ENCODE peak calls at places on chromosomes 1 and 21, in seven cellular contexts. One of them, this sample, is unnamed.

GRCh38 chr21:28298251-28298672 is 694.4 kb downstream of the LTN1 start:
- DNase-seq in effector memory CD4-positive, alpha-beta T cell: no peak
- DNase-seq in SK-N-SH: no peak
- DNase-seq in NT2/D1: no peak
- DNase-seq in suprapubic skin: no peak
- DNase-seq in right cardiac atrium: no peak
- DNase-seq in GM23248: peak; percentile 77
- DNase-seq in this sample: no peak

GRCh38 chr1:108200627-108201106 is 524 bp upstream of the SLC25A24 start:
- DNase-seq in effector memory CD4-positive, alpha-beta T cell: peak; percentile 2
- DNase-seq in SK-N-SH: peak; percentile 67
- DNase-seq in NT2/D1: no peak
- DNase-seq in suprapubic skin: peak; percentile 65
- DNase-seq in right cardiac atrium: no peak
- DNase-seq in GM23248: peak; percentile 93
- DNase-seq in this sample: no peak

GRCh38 chr1:29851666-29852065 is 615.3 kb downstream of the PTPRU start:
- DNase-seq in effector memory CD4-positive, alpha-beta T cell: no peak
- DNase-seq in SK-N-SH: no peak
- DNase-seq in NT2/D1: no peak
- DNase-seq in suprapubic skin: no peak
- DNase-seq in right cardiac atrium: no peak
- DNase-seq in GM23248: no peak
- DNase-seq in this sample: peak; percentile 37

GRCh38 chr1:168291222-168291824 is 10.6 kb downstream of the TBX19 start:
- DNase-seq in effector memory CD4-positive, alpha-beta T cell: no peak
- DNase-seq in SK-N-SH: no peak
- DNase-seq in NT2/D1: no peak
- DNase-seq in suprapubic skin: no peak
- DNase-seq in right cardiac atrium: no peak
- DNase-seq in GM23248: no peak
- DNase-seq in this sample: no peak

GRCh38 chr1:204463125-204464060 is 31.2 kb downstream of the PIK3C2B start:
- DNase-seq in effector memory CD4-positive, alpha-beta T cell: no peak
- DNase-seq in SK-N-SH: peak; percentile 49
- DNase-seq in NT2/D1: no peak
- DNase-seq in suprapubic skin: no peak
- DNase-seq in right cardiac atrium: peak; percentile 85
- DNase-seq in GM23248: peak; percentile 52
- DNase-seq in this sample: no peak

GRCh38 chr1:225817611-225818061 is 7.7 kb downstream of the EPHX1 start:
- DNase-seq in effector memory CD4-positive, alpha-beta T cell: no peak
- DNase-seq in SK-N-SH: no peak
- DNase-seq in NT2/D1: no peak
- DNase-seq in suprapubic skin: peak; percentile 88
- DNase-seq in right cardiac atrium: peak; percentile 85
- DNase-seq in GM23248: peak; percentile 96
- DNase-seq in this sample: peak; percentile 91

GRCh38 chr1:212238552-212238951 is 46.7 kb upstream of the PPP2R5A start:
- DNase-seq in effector memory CD4-positive, alpha-beta T cell: no peak
- DNase-seq in SK-N-SH: no peak
- DNase-seq in NT2/D1: no peak
- DNase-seq in suprapubic skin: no peak
- DNase-seq in right cardiac atrium: no peak
- DNase-seq in GM23248: peak; percentile 50
- DNase-seq in this sample: no peak

GRCh38 chr1:28417441-28418277 is 48.1 kb downstream of the PHACTR4 start:
- DNase-seq in effector memory CD4-positive, alpha-beta T cell: no peak
- DNase-seq in SK-N-SH: peak; percentile 40
- DNase-seq in NT2/D1: no peak
- DNase-seq in suprapubic skin: no peak
- DNase-seq in right cardiac atrium: no peak
- DNase-seq in GM23248: peak; percentile 92
- DNase-seq in this sample: no peak

GRCh38 chr1:201429771-201430501 is 8.4 kb upstream of the TNNI1 start:
- DNase-seq in effector memory CD4-positive, alpha-beta T cell: no peak
- DNase-seq in SK-N-SH: no peak
- DNase-seq in NT2/D1: no peak
- DNase-seq in suprapubic skin: no peak
- DNase-seq in right cardiac atrium: no peak
- DNase-seq in GM23248: no peak
- DNase-seq in this sample: no peak

GRCh38 chr1:220363196-220363831 is 91.1 kb upstream of the RAB3GAP2 start:
- DNase-seq in effector memory CD4-positive, alpha-beta T cell: no peak
- DNase-seq in SK-N-SH: peak; percentile 59
- DNase-seq in NT2/D1: no peak
- DNase-seq in suprapubic skin: no peak
- DNase-seq in right cardiac atrium: no peak
- DNase-seq in GM23248: peak; percentile 11
- DNase-seq in this sample: no peak

GRCh38 chr1:154987326-154987725 is 4.2 kb downstream of the FLAD1 start:
- DNase-seq in effector memory CD4-positive, alpha-beta T cell: no peak
- DNase-seq in SK-N-SH: no peak
- DNase-seq in NT2/D1: no peak
- DNase-seq in suprapubic skin: no peak
- DNase-seq in right cardiac atrium: peak; percentile 21
- DNase-seq in GM23248: peak; percentile 33
- DNase-seq in this sample: no peak

DNA sequence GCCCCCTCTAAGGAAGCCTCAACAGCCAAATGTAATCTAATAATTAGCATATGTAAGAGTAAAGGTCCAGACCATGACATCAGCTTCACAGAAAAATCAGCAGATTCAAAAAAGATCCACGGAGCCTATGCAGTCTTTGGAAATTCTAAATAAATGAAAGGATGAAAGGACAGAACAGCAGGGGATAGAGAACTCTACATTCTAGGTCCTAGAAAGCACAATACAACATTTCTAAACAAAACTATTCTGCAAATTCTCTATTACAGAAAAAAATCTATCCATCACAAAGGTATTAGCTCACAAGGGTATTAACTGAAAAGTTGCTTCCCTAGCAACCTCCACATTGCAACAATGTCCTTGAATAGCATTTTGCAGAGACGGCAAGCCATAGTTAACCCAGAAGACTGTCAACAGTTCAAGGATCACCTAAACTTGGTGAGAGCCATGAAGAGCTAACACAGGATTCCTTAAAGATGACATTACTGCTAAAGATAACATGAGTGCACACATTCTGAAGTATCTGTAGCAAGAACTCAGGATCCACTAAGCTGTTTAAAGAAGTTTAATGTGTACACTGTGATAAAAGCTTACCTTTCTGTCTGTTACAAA is 74.2 kb downstream of the SIPA1L2 start:
- DNase-seq in effector memory CD4-positive, alpha-beta T cell: no peak
- DNase-seq in SK-N-SH: no peak
- DNase-seq in NT2/D1: peak; percentile 69
- DNase-seq in suprapubic skin: no peak
- DNase-seq in right cardiac atrium: no peak
- DNase-seq in GM23248: peak; percentile 9
- DNase-seq in this sample: no peak
- H3K4me1 ChIP-seq in effector memory CD4-positive, alpha-beta T cell: no peaks in the 10 kb centered on the region
- H3K4me1 ChIP-seq in SK-N-SH: no peaks in the 10 kb centered on the region
- H3K4me1 ChIP-seq in NT2/D1: no peaks in the 10 kb centered on the region
- H3K4me1 ChIP-seq in suprapubic skin: peaks cover 26% of the 10 kb centered on the region
- H3K4me1 ChIP-seq in right cardiac atrium: peaks cover 10% of the 10 kb centered on the region
- H3K4me1 ChIP-seq in GM23248: peaks cover 15% of the 10 kb centered on the region
- H3K4me1 ChIP-seq in this sample: peaks cover 24% of the 10 kb centered on the region

DNA sequence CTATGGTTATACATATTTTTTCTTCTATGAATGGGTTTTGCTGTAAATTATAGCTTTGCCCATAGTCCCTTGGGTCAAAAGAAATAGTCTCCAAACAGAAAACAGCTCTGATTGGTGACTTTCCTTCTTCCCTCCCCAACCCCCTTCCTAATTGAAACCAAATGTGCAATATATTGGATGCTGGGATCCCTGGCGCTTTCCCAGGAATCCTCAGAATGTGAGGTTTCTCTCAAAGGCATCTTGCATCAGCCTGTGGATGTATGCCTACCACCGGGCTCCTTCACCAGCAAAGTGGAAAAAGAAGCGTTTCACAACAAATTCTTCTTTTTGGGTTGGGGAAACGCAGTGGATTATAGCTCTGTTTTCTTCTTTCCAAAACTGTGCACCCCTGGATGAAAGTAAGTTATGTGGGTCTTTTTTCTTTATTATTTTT is at the start of gene DDR2:
- DNase-seq in effector memory CD4-positive, alpha-beta T cell: no peak
- DNase-seq in SK-N-SH: peak; percentile 51
- DNase-seq in NT2/D1: no peak
- DNase-seq in suprapubic skin: peak; percentile 89
- DNase-seq in right cardiac atrium: peak; percentile 77
- DNase-seq in GM23248: peak; percentile 96
- DNase-seq in this sample: no peak
- H3K4me1 ChIP-seq in effector memory CD4-positive, alpha-beta T cell: no peaks in the 10 kb centered on the region
- H3K4me1 ChIP-seq in SK-N-SH: peaks cover 45% of the 10 kb centered on the region
- H3K4me1 ChIP-seq in NT2/D1: no peaks in the 10 kb centered on the region
- H3K4me1 ChIP-seq in suprapubic skin: peaks cover 8% of the 10 kb centered on the region
- H3K4me1 ChIP-seq in right cardiac atrium: peaks cover 3% of the 10 kb centered on the region
- H3K4me1 ChIP-seq in GM23248: peaks cover 60% of the 10 kb centered on the region
- H3K4me1 ChIP-seq in this sample: peaks cover 18% of the 10 kb centered on the region

DNA sequence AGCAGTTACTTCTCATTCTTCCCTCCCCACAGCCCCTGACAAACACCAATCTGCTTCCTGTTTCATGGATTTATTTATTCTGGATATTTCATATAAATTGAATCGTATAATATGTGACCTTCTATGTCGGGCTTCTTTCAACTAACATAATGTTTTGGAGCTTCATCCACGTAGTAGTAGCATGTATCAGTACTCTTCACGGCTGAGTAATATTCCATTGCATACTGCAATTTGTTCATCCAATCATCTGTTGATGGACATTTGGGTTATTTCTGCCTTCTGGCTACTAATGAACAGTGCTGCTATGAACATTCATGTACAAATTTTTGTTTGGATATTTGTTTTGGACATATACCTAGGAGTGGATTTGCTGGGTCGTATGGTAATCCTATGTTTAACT is 1.9 kb upstream of the KAZN start:
- DNase-seq in effector memory CD4-positive, alpha-beta T cell: no peak
- DNase-seq in SK-N-SH: no peak
- DNase-seq in NT2/D1: no peak
- DNase-seq in suprapubic skin: no peak
- DNase-seq in right cardiac atrium: no peak
- DNase-seq in GM23248: no peak
- DNase-seq in this sample: no peak
- H3K4me1 ChIP-seq in effector memory CD4-positive, alpha-beta T cell: no peaks in the 10 kb centered on the region
- H3K4me1 ChIP-seq in SK-N-SH: no peaks in the 10 kb centered on the region
- H3K4me1 ChIP-seq in NT2/D1: peaks cover 11% of the 10 kb centered on the region
- H3K4me1 ChIP-seq in suprapubic skin: peaks cover 25% of the 10 kb centered on the region
- H3K4me1 ChIP-seq in right cardiac atrium: no peaks in the 10 kb centered on the region
- H3K4me1 ChIP-seq in GM23248: no peaks in the 10 kb centered on the region
- H3K4me1 ChIP-seq in this sample: peaks cover 21% of the 10 kb centered on the region

GRCh38 chr1:226943927-226944326 is 3.8 kb downstream of the COQ8A start:
- DNase-seq in effector memory CD4-positive, alpha-beta T cell: no peak
- DNase-seq in SK-N-SH: no peak
- DNase-seq in NT2/D1: no peak
- DNase-seq in suprapubic skin: no peak
- DNase-seq in right cardiac atrium: no peak
- DNase-seq in GM23248: no peak
- DNase-seq in this sample: no peak

GRCh38 chr1:226945858-226946245 is 5.8 kb downstream of the COQ8A start:
- DNase-seq in effector memory CD4-positive, alpha-beta T cell: no peak
- DNase-seq in SK-N-SH: no peak
- DNase-seq in NT2/D1: no peak
- DNase-seq in suprapubic skin: no peak
- DNase-seq in right cardiac atrium: no peak
- DNase-seq in GM23248: no peak
- DNase-seq in this sample: no peak

GRCh38 chr1:226946285-226946684 is 6.2 kb downstream of the COQ8A start:
- DNase-seq in effector memory CD4-positive, alpha-beta T cell: no peak
- DNase-seq in SK-N-SH: no peak
- DNase-seq in NT2/D1: no peak
- DNase-seq in suprapubic skin: no peak
- DNase-seq in right cardiac atrium: no peak
- DNase-seq in GM23248: no peak
- DNase-seq in this sample: no peak

GRCh38 chr1:226946841-226947240 is 6.7 kb downstream of the COQ8A start:
- DNase-seq in effector memory CD4-positive, alpha-beta T cell: no peak
- DNase-seq in SK-N-SH: peak; percentile 63
- DNase-seq in NT2/D1: no peak
- DNase-seq in suprapubic skin: no peak
- DNase-seq in right cardiac atrium: no peak
- DNase-seq in GM23248: no peak
- DNase-seq in this sample: no peak

DNA sequence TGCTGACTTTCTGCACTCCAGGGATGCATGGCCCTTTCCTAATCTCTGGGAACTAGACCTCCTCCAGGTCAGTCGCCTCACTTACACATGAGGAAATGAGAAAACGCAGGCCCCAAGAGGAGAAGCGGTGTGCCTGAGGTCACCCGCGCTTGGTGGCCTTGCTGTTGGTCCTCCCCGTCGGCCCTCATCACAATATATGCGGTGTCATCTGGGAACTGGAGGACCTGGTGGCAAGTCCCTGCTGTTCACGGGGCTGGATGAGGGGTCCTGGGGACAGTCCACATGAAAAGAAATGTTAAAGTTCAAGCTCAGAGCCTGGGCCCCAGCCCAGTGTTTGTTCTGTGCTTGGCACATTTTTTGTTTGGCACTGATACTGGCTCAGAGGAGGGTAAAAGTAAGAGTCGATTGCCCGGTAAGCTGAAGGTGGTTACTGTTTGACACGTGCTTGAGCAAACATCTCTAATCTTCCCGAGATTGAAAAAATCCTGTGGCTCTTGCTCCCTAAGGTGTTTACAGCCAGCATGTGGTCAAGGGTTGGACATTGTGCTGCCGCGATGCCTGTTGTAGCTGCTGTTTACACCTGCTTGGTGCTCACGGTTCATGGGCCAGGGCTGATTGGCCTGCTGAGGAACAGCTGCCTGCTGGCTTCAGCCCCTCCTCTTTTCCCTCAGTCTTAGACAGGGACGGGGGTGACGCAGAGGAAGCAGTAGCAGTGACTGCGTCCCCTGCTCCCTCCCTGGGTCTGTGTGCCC is 5.2 kb downstream of the COQ8A start:
- DNase-seq in effector memory CD4-positive, alpha-beta T cell: no peak
- DNase-seq in SK-N-SH: no peak
- DNase-seq in NT2/D1: no peak
- DNase-seq in suprapubic skin: no peak
- DNase-seq in right cardiac atrium: no peak
- DNase-seq in GM23248: no peak
- DNase-seq in this sample: no peak
- H3K4me1 ChIP-seq in effector memory CD4-positive, alpha-beta T cell: peaks cover 8% of the 10 kb centered on the region
- H3K4me1 ChIP-seq in SK-N-SH: no peaks in the 10 kb centered on the region
- H3K4me1 ChIP-seq in NT2/D1: peaks cover 15% of the 10 kb centered on the region
- H3K4me1 ChIP-seq in suprapubic skin: peaks cover 58% of the 10 kb centered on the region
- H3K4me1 ChIP-seq in right cardiac atrium: peaks cover 32% of the 10 kb centered on the region
- H3K4me1 ChIP-seq in GM23248: peaks cover 3% of the 10 kb centered on the region
- H3K4me1 ChIP-seq in this sample: peaks cover 58% of the 10 kb centered on the region

DNA sequence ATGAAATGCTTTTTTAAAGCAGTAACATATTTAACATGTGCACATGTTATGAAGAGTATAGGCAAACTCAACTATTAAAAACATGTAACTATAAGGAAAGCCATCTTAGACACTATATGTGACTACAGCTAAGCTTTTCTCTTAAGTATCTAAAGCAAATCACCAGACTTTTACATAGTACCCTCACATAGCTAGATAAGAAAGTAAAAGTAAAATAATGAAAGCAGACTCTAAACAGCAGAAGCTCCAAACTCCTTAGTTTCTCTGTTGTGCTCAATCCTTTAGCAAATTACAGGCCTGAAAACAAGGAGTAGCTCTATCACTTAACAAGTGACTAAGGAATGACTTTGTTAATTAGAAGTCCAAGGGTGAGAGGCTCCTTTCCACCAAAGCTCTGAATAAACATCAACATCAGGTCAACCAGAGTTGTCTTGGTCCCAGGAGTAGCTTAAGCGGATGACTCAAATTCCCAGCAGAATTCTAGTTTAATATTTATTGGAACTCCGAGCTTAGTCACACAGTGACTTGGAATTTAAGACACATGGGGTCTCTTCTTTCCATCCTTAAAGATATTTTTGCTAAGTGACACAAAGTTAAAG is 6.0 kb downstream of the NRIP1 start:
- DNase-seq in effector memory CD4-positive, alpha-beta T cell: no peak
- DNase-seq in SK-N-SH: no peak
- DNase-seq in NT2/D1: no peak
- DNase-seq in suprapubic skin: no peak
- DNase-seq in right cardiac atrium: no peak
- DNase-seq in GM23248: peak; percentile 89
- DNase-seq in this sample: no peak
- H3K4me1 ChIP-seq in effector memory CD4-positive, alpha-beta T cell: peaks cover 7% of the 10 kb centered on the region
- H3K4me1 ChIP-seq in SK-N-SH: no peaks in the 10 kb centered on the region
- H3K4me1 ChIP-seq in NT2/D1: no peaks in the 10 kb centered on the region
- H3K4me1 ChIP-seq in suprapubic skin: peaks cover 72% of the 10 kb centered on the region
- H3K4me1 ChIP-seq in right cardiac atrium: peaks cover 5% of the 10 kb centered on the region
- H3K4me1 ChIP-seq in GM23248: peaks cover 77% of the 10 kb centered on the region
- H3K4me1 ChIP-seq in this sample: peaks cover 79% of the 10 kb centered on the region